ENCODE peak calls at places on chromosome 21, in four cellular contexts. Q is PC-3, T is foreskin fibroblast, P is hepatocyte. Y is an unnamed sample.
A peak's percentile ranks its signal among the peaks of the same experiment; 100 is the strongest.

GRCh38 chr21:32764186-32764585 is 7.4 kb downstream of the PAXBP1 start:
- DNase-seq in Q (no peak), T (no peak), P (no peak), Y (no peak)

GRCh38 chr21:29320021-29320420 is 21.3 kb downstream of the BACH1 start:
- DNase-seq in Q (no peak), T (no peak), P (no peak), Y (no peak)

GRCh38 chr21:15638856-15639549 is 90.8 kb upstream of the USP25 start:
- DNase-seq in Q (peak; percentile 74), T (no peak), P (peak; percentile 55), Y (no peak)

GRCh38 chr21:32770514-32771133 is 931 bp downstream of the PAXBP1 start:
- DNase-seq in Q (peak; percentile 5), T (peak; percentile 40), P (peak; percentile 41), Y (no peak)

GRCh38 chr21:25234857-25235801 is 372.2 kb downstream of the MRPL39 start:
- DNase-seq in Q (no peak), T (no peak), P (no peak), Y (no peak)

GRCh38 chr21:26388731-26389231 is 184.3 kb downstream of the CYYR1 start:
- DNase-seq in Q (peak; percentile 89), T (peak; percentile 85), P (no peak), Y (no peak)

GRCh38 chr21:20627594-20627993 is 370.6 kb upstream of the NCAM2 start:
- DNase-seq in Q (no peak), T (no peak), P (no peak), Y (no peak)

GRCh38 chr21:32423320-32423719 is 10.8 kb downstream of the EVA1C start:
- DNase-seq in Q (peak; percentile 89), T (peak; percentile 90), P (no peak), Y (peak; percentile 79)

GRCh38 chr21:29449306-29449940 is 150.7 kb downstream of the BACH1 start:
- DNase-seq in Q (no peak), T (no peak), P (no peak), Y (no peak)

GRCh38 chr21:26888931-26889330 is 43.7 kb upstream of the ADAMTS1 start:
- DNase-seq in Q (no peak), T (no peak), P (no peak), Y (no peak)

GRCh38 chr21:8992731-8993174 is 1528.6 kb upstream of the TPTE start:
- DNase-seq in Q (peak; percentile 1), T (no peak), P (no peak), Y (no peak)

GRCh38 chr21:37874481-37874880 is 41.8 kb downstream of the KCNJ6 start:
- DNase-seq in Q (no peak), T (no peak), P (no peak), Y (no peak)

GRCh38 chr21:27581168-27581567 is 614.3 kb upstream of the ADAMTS5 start:
- DNase-seq in Q (peak; percentile 71), T (peak; percentile 51), P (no peak), Y (no peak)

GRCh38 chr21:36860736-36861594 is 105.5 kb downstream of the HLCS start:
- DNase-seq in Q (peak; percentile 95), T (peak; percentile 42), P (peak; percentile 56), Y (peak; percentile 49)

GRCh38 chr21:32813265-32813903 is 41.8 kb upstream of the PAXBP1 start:
- DNase-seq in Q (no peak), T (peak; percentile 10), P (peak; percentile 48), Y (no peak)

GRCh38 chr21:26199471-26199870 is 28.9 kb upstream of the APP start:
- DNase-seq in Q (no peak), T (peak; percentile 83), P (no peak), Y (peak; percentile 46)

GRCh38 chr21:26845066-26845749 is at the start of gene ADAMTS1:
- DNase-seq in Q (peak; percentile 76), T (peak; percentile 97), P (peak; percentile 95), Y (no peak)

GRCh38 chr21:34235514-34235913 is 128.3 kb upstream of the KCNE2 start:
- DNase-seq in Q (no peak), T (no peak), P (no peak), Y (no peak)

GRCh38 chr21:43938751-43939442 is 73.2 kb upstream of the TRAPPC10 start:
- DNase-seq in Q (peak; percentile 64), T (peak; percentile 68), P (peak; percentile 91), Y (no peak)
- TF ChIP-seq CTCF in Q (peak; percentile 95), T (peak; percentile 76), P (peak; percentile 90), Y (peak; percentile 97)

DNA sequence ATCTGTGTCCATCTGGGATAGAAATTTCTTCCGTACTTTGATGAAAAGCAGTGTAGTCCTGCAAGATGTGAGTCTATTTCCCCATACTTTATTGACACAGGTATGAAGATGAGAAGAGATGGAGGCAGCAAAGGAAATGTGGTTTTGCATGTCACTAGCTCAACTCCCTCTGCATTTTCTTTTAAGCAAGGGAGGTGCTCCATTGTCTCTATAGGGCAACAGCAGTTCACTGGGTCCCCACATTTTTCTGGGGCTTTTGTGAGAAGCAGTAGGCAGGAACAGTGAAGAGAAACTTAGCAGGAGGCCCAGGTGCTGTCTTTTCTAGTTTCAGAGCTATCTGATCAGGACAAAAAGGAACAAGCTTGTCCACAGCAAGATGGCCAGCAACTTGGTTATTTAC is 37.1 kb downstream of the C21orf91 start:
- DNase-seq in Q (no peak), T (no peak), P (no peak), Y (no peak)
- H3K4me3 ChIP-seq in Q (no peak overlapping the region), T (no peak overlapping the region), P (no peak overlapping the region), Y (no peak overlapping the region)

DNA sequence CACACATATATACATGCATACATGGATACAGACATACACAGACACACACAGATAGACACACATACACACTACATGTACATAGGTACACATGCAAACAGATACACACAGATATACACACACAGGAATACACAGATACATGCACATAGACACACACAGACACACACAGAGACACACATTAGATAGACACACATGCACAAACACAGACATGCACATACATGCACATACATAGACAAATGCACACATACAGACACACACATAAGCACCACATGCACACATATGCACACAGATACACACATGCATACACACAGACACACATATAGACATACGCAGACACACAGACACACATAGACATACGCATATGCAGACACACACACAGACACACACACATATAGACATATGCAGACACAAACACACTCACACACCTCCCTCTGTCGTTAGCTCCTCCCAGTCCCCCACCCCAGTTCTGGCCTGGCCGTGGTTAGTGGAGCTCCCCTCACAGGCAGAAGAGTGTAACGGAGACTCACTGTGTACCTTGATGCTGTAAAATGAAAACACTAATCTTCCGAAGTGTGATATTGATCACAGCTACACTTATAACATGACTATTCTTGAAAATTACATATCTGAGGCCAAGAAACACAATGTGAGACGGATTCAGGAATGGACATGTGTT is 7.6 kb downstream of the UBASH3A start:
- DNase-seq in Q (peak; percentile 16), T (no peak), P (no peak), Y (no peak)
- TF ChIP-seq CTCF in Q (peak; percentile 35), T (no peak), P (no peak), Y (no peak)

GRCh38 chr21:43726686-43727570 is 8.0 kb downstream of the PDXK start:
- DNase-seq in Q (no peak), T (no peak), P (no peak), Y (no peak)

GRCh38 chr21:43728467-43729390 is 9.8 kb downstream of the PDXK start:
- DNase-seq in Q (peak; percentile 92), T (peak; percentile 100), P (peak; percentile 97), Y (peak; percentile 93)

GRCh38 chr21:43731476-43731875 is 12.5 kb downstream of the PDXK start:
- DNase-seq in Q (no peak), T (no peak), P (peak; percentile 80), Y (no peak)

GRCh38 chr21:43723648-43724047 is 4.7 kb downstream of the PDXK start:
- DNase-seq in Q (no peak), T (no peak), P (peak; percentile 5), Y (no peak)

DNA sequence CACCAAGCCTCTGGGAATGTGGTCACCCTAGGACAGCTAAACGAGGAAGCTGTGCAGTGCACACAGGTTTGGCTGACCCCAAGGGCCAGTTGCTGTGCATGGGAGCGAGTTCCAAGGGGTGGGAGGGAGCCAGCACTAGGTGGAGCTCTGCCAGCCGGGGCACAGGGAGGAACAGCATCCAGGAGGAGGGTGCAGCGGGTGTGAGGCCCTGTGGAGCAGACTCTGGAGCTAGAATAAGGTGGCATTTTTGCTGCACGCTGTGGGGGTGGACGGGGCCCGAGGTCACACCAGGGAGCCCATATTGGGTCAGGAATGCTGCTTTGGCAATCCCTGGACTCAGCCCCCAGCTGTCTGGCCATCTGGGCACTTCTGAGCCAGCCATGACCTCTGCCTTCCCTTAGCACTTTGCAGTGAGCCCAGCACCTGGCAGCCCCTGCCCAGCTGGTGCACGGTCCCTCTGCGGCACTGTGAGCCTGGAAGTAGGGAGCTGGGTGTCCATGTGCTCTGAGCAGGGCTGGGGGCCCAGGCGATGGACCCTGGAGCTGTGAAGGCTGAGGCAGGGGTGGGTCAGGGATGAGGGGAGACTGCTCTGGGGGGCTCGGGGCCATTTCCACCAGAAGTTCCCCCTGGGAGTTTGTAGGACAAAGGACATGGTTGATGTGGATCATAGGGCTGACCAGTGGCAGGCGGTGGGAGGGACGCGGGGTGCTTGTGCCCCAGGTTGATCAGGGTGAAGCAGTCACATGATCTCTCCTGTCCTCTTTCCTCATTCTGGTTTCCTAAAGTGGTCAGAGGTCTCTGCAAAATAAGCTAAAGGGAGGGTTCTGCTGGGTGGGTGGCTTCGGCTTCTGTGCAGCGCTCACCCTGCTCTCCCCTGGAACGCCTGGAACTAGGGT is 8.9 kb downstream of the PDXK start:
- DNase-seq in Q (peak; percentile 56), T (peak; percentile 74), P (no peak), Y (no peak)
- H3K4me3 ChIP-seq in Q (peak overlapping the region; percentile 45), T (peak overlapping the region; percentile 66), P (no peak overlapping the region), Y (peak overlapping the region; percentile 61)

DNA sequence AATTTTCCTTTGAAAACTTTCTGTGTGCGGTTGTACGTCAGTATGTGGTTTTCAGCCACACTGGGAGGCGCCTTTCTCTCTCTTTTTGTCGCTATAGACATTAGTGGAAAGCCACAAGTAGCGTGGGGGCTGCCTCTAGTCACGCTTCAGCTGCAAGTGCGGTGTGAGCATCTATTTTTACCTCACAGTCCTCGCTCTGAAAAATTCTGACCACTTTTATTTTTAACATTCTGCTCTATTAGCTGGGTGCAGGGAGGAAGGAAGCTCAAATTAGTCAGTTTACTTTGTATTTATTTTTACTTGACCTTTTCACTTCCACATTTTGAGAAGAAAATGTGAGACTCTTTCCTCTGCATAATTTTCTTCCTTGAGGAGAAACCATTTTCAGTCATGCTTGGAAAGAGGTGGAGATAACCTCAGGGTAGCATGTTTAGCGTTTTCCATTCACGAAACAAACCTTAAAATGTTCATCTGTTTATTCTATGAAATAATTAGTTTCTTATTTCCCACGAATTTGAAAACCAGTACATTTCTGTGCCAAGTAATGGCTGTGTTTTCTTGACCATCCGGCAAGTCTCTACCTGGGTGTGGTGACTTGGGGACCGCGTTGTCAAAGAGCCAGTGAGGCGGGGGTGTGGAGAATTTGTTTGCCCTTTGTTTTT is 35.6 kb downstream of the ADARB1 start:
- DNase-seq in Q (no peak), T (no peak), P (no peak), Y (no peak)
- TF ChIP-seq CTCF in Q (no peak), T (no peak), P (no peak), Y (no peak)

GRCh38 chr21:35563885-35564451 is 496.4 kb downstream of the SETD4 start:
- DNase-seq in Q (no peak), T (peak; percentile 93), P (peak; percentile 59), Y (peak; percentile 99)
- H3K4me3 ChIP-seq in Q (no peak overlapping the region), T (peak overlapping the region; percentile 40), P (no peak overlapping the region), Y (peak overlapping the region; percentile 43)

GRCh38 chr21:30831194-30831765 is 1.7 kb upstream of the KRTAP7-1 start:
- DNase-seq in Q (peak; percentile 76), T (peak; percentile 8), P (peak; percentile 29), Y (no peak)
- TF ChIP-seq CTCF in Q (peak; percentile 83), T (peak; percentile 19), P (peak; percentile 48), Y (peak; percentile 9)

GRCh38 chr21:18985584-18985983 is 582.0 kb upstream of the TMPRSS15 start:
- DNase-seq in Q (peak; percentile 36), T (no peak), P (no peak), Y (no peak)
- H3K4me3 ChIP-seq in Q (no peak overlapping the region), T (no peak overlapping the region), P (no peak overlapping the region), Y (no peak overlapping the region)

Y was measured in AG04449.